ENCODE peak calls at places on chromosomes 11 and 22, in five cellular contexts. D is left ventricle myocardium inferior, U is pancreas, R is AG04450, X is lower lobe of right lung. Y is an unnamed sample.

GRCh38 chr11:29485641-29486040 is 531.2 kb downstream of the KCNA4 start:
- DNase-seq in D (no peak), U (no peak), R (no peak), X (no peak), Y (no peak)

GRCh38 chr22:44455151-44455962 is 42.7 kb downstream of the RTL6 start:
- DNase-seq in D (no peak), U (no peak), R (no peak), X (no peak), Y (no peak)

GRCh38 chr11:7638710-7639642 is 34.3 kb downstream of the CYB5R2 start:
- DNase-seq in D (peak; percentile 48), U (no peak), R (no peak), X (no peak), Y (no peak)

GRCh38 chr11:65429069-65429681 is 6.6 kb downstream of the NEAT1 start:
- DNase-seq in D (no peak), U (no peak), R (no peak), X (no peak), Y (peak; percentile 51)

GRCh38 chr11:77547863-77548551 is 41.7 kb upstream of the AQP11 start:
- DNase-seq in D (no peak), U (no peak), R (peak; percentile 50), X (no peak), Y (peak; percentile 58)

GRCh38 chr11:17742019-17742418 is 7.4 kb downstream of the KCNC1 start:
- DNase-seq in D (no peak), U (no peak), R (no peak), X (no peak), Y (no peak)

GRCh38 chr11:69288883-69289242 is 5.1 kb upstream of the MYEOV start:
- DNase-seq in D (no peak), U (no peak), R (no peak), X (no peak), Y (no peak)

GRCh38 chr11:9577551-9577950 is 4.1 kb downstream of the WEE1 start:
- DNase-seq in D (no peak), U (no peak), R (no peak), X (no peak), Y (no peak)

GRCh38 chr11:17986007-17986710 is 26.7 kb downstream of the SERGEF start:
- DNase-seq in D (peak; percentile 28), U (no peak), R (peak; percentile 63), X (no peak), Y (no peak)

GRCh38 chr22:37904572-37905533 is 1.2 kb upstream of the MICALL1 start:
- DNase-seq in D (peak; percentile 29), U (peak; percentile 62), R (peak; percentile 95), X (no peak), Y (no peak)

GRCh38 chr11:95566151-95566670 is 223.4 kb downstream of the FAM76B start:
- DNase-seq in D (no peak), U (no peak), R (no peak), X (no peak), Y (no peak)

GRCh38 chr22:48391171-48391711 is 1436.4 kb downstream of the BRD1 start:
- DNase-seq in D (no peak), U (no peak), R (no peak), X (no peak), Y (no peak)

GRCh38 chr11:66851698-66852465 is 5.0 kb upstream of the LRFN4 start:
- DNase-seq in D (no peak), U (peak; percentile 18), R (no peak), X (peak; percentile 49), Y (no peak)

GRCh38 chr22:35705141-35705540 is 12.5 kb upstream of the APOL5 start:
- DNase-seq in D (no peak), U (no peak), R (peak; percentile 85), X (no peak), Y (no peak)

GRCh38 chr11:65488273-65489058 is 10.4 kb upstream of the MALAT1 start:
- DNase-seq in D (no peak), U (peak; percentile 49), R (no peak), X (no peak), Y (peak; percentile 6)

GRCh38 chr11:76266269-76266668 is 60.0 kb upstream of the WNT11 start:
- DNase-seq in D (no peak), U (no peak), R (peak; percentile 8), X (no peak), Y (no peak)

GRCh38 chr11:111285205-111286079 is 12.9 kb upstream of the POU2AF3 start:
- DNase-seq in D (no peak), U (no peak), R (no peak), X (no peak), Y (no peak)

GRCh38 chr11:94769897-94770296 is 1.7 kb downstream of the AMOTL1 start:
- DNase-seq in D (no peak), U (peak; percentile 40), R (no peak), X (no peak), Y (no peak)

GRCh38 chr11:3841426-3842304 is 906 bp upstream of the RHOG start:
- DNase-seq in D (peak; percentile 87), U (peak; percentile 83), R (peak; percentile 38), X (peak; percentile 89), Y (peak; percentile 82)

GRCh38 chr11:5611627-5612026 is 13.2 kb upstream of the TRIM34 start:
- DNase-seq in D (no peak), U (no peak), R (no peak), X (no peak), Y (no peak)

GRCh38 chr11:16739326-16739875 is 954 bp downstream of the C11orf58 start:
- DNase-seq in D (no peak), U (no peak), R (no peak), X (no peak), Y (no peak)

GRCh38 chr11:67371549-67372231 is 1.7 kb downstream of the CLCF1 start:
- DNase-seq in D (no peak), U (no peak), R (no peak), X (peak; percentile 64), Y (no peak)

GRCh38 chr22:47740109-47740805 is 977.8 kb downstream of the TBC1D22A start:
- DNase-seq in D (no peak), U (no peak), R (no peak), X (no peak), Y (no peak)

DNA sequence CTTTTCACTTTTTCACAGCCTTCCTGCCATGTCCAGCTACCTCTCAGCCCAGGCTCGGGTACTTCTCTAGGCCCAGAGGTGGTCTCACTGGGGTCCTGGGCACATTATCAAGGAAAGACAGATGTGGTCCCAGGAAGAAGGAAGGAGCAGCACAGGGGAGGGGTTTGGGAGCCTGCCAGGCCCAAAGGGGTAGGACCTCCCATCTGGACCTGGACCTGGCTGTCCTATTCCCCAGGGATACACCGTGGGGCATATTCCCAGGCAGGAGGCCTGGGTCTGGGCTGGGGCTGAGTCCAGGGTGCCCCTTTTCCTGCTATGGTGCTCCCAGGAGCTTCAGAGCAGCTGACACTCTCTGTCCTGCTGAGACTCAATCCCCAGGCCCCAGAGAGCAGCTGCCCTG is 232.1 kb downstream of the BUD13 start:
- DNase-seq in D (no peak), U (no peak), R (no peak), X (no peak), Y (no peak)
- H3K27me3 ChIP-seq in D (peaks cover 97% of the 10 kb centered on the region), U (no peaks in the 10 kb centered on the region), R (peaks cover 2% of the 10 kb centered on the region), X (peaks cover 17% of the 10 kb centered on the region), Y (no peaks in the 10 kb centered on the region)

GRCh38 chr22:26674211-26675190 is 17.1 kb downstream of the MIAT start:
- DNase-seq in D (no peak), U (no peak), R (no peak), X (no peak), Y (no peak)

GRCh38 chr22:26672060-26672471 is 14.7 kb downstream of the MIAT start:
- DNase-seq in D (no peak), U (no peak), R (no peak), X (no peak), Y (no peak)

GRCh38 chr22:26673485-26673884 is 16.1 kb downstream of the MIAT start:
- DNase-seq in D (no peak), U (no peak), R (no peak), X (no peak), Y (no peak)

GRCh38 chr22:26671317-26672059 is 14.1 kb downstream of the MIAT start:
- DNase-seq in D (no peak), U (peak; percentile 64), R (no peak), X (peak; percentile 59), Y (peak; percentile 23)

DNA sequence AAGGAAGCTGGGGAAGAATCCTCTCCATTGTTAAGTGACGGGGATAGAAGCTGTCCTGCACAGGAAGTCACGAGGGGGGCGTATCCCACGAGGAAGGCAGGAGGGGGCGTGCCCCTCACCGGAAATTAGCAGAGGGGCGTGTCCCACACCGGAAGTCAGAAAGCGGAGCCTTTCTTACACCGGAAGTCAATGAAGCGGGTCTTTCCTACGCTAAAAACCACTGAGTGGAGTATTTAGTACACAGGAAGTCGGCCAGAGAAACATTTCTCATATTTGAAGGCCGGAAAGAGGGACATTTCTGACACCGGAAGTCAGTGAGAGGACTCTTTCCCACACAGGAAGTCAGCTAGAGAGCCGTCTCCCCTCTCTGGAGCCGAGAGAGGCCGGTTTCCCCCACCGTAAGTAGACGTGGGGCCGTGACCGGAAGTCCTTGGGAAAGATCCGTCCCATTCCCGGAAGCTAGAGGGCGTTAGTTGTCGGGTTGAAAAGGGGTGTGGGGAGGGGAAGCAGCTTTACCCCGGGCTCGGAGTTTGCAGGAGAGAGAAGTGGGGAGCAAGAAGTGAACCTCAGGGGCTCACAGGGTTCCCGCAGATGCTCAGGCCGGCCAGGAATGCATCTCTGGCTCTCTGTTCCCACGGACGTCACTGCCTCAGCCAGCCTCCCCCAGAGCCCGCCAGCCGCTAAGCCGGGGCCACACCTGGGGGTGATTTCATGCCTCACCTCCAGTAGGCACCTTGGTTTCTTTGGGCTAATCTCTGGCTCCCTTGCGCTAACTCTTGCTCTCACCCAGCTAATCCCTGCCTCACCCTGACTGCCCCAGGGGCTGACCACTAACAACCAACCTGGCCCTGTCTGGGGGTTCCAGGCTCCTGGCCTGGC is 15.4 kb downstream of the MIAT start:
- DNase-seq in D (peak; percentile 91), U (peak; percentile 90), R (peak; percentile 88), X (peak; percentile 92), Y (peak; percentile 88)
- TF ChIP-seq CTCF in D (peak; percentile 71), U (peak; percentile 33), R (peak; percentile 65), X (peak; percentile 42), Y (peak; percentile 57)

DNA sequence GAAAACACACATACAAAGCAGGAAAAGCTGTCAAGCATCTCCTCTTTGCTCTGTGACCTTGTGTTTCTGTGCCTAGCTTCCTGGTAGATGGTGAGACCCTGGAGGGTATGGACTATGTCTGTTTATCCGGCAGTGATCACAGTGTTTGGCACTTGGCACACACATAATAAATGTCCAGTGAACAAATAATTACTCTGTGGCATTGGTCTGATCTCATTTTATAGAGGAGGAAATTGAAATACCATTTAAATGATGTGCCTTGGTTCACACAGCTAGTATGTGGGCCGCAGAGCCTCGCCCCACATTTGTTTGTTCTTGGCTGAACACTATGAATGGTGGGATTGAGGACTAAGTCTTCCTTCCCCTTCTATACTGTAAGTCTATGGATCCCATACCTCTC is 104.7 kb upstream of the SPON1 start:
- DNase-seq in D (no peak), U (no peak), R (no peak), X (no peak), Y (peak; percentile 6)
- H3K27ac ChIP-seq in D (no peak overlapping the region), U (no peak overlapping the region), R (no peak overlapping the region), X (no peak overlapping the region), Y (no peak overlapping the region)

GRCh38 chr11:44348114-44348513 is 38.2 kb upstream of the ALX4 start:
- DNase-seq in D (no peak), U (no peak), R (no peak), X (no peak), Y (no peak)

GRCh38 chr11:44351006-44351660 is 41.2 kb upstream of the ALX4 start:
- DNase-seq in D (no peak), U (no peak), R (no peak), X (no peak), Y (no peak)

GRCh38 chr11:44349328-44349727 is 39.4 kb upstream of the ALX4 start:
- DNase-seq in D (no peak), U (no peak), R (no peak), X (no peak), Y (no peak)

GRCh38 chr11:44346983-44347382 is 37.0 kb upstream of the ALX4 start:
- DNase-seq in D (no peak), U (no peak), R (no peak), X (no peak), Y (no peak)

GRCh38 chr11:44348721-44349120 is 38.8 kb upstream of the ALX4 start:
- DNase-seq in D (no peak), U (no peak), R (no peak), X (no peak), Y (no peak)
- H3K27me3 ChIP-seq in D (peaks cover 39% of the 10 kb centered on the region), U (no peaks in the 10 kb centered on the region), R (peaks cover 38% of the 10 kb centered on the region), X (peaks cover 10% of the 10 kb centered on the region), Y (no peaks in the 10 kb centered on the region)